ENCODE peak calls at places on chromosomes 5 and 9, in four cellular contexts. F is SK-N-SH, A is fibroblast of lung, V is HepG2. K is an unnamed sample.

GRCh38 chr5:34026089-34026761 is 16.8 kb downstream of the C1QTNF3 start:
- DNase-seq in F (no peak), A (no peak), V (no peak), K (no peak)

GRCh38 chr9:76459691-76460635 is 981 bp downstream of the GCNT1 start:
- DNase-seq in F (peak; percentile 21), A (peak; percentile 66), V (peak; percentile 13), K (no peak)

GRCh38 chr9:138022121-138022741 is 144.6 kb downstream of the CACNA1B start:
- DNase-seq in F (peak; percentile 22), A (no peak), V (no peak), K (no peak)

GRCh38 chr5:118165619-118166018 is 822.7 kb downstream of the DTWD2 start:
- DNase-seq in F (no peak), A (no peak), V (no peak), K (no peak)

GRCh38 chr5:111254613-111255012 is 30.4 kb downstream of the CAMK4 start:
- DNase-seq in F (no peak), A (peak; percentile 23), V (no peak), K (no peak)

GRCh38 chr5:168076561-168076991 is 214.9 kb upstream of the WWC1 start:
- DNase-seq in F (peak; percentile 54), A (peak; percentile 67), V (peak; percentile 16), K (no peak)

GRCh38 chr5:92518318-92518913 is 1062.6 kb downstream of the NR2F1-AS1 start:
- DNase-seq in F (peak; percentile 10), A (peak; percentile 67), V (peak; percentile 12), K (no peak)

GRCh38 chr5:124130807-124131206 is 615.6 kb downstream of the ZNF608 start:
- DNase-seq in F (no peak), A (no peak), V (no peak), K (no peak)

GRCh38 chr5:21807953-21808352 is 1045.2 kb downstream of the CDH12 start:
- DNase-seq in F (no peak), A (peak; percentile 24), V (no peak), K (no peak)

GRCh38 chr5:143435207-143435657 is 31.7 kb upstream of the NR3C1 start:
- DNase-seq in F (no peak), A (peak; percentile 35), V (no peak), K (no peak)

GRCh38 chr9:137460363-137461315 is 1.5 kb upstream of the NSMF start:
- DNase-seq in F (peak; percentile 38), A (no peak), V (no peak), K (peak; percentile 75)

GRCh38 chr9:131404581-131404980 is 10.7 kb downstream of the PRRC2B start:
- DNase-seq in F (no peak), A (peak; percentile 65), V (no peak), K (no peak)

GRCh38 chr5:146633273-146633672 is 117.3 kb upstream of the GPR151 start:
- DNase-seq in F (no peak), A (no peak), V (no peak), K (no peak)

GRCh38 chr5:74396913-74397606 is 243.5 kb downstream of the ENC1 start:
- DNase-seq in F (no peak), A (no peak), V (peak; percentile 40), K (no peak)

GRCh38 chr5:196350-196749 is 5.1 kb downstream of the LRRC14B start:
- DNase-seq in F (no peak), A (no peak), V (no peak), K (peak; percentile 51)

GRCh38 chr5:112174959-112175594 is 244.0 kb downstream of the EPB41L4A start:
- DNase-seq in F (peak; percentile 67), A (peak; percentile 49), V (peak; percentile 18), K (no peak)

GRCh38 chr5:179142434-179143198 is 82.4 kb downstream of the ZNF354C start:
- DNase-seq in F (peak; percentile 73), A (peak; percentile 58), V (no peak), K (no peak)

GRCh38 chr9:126809068-126809467 is 4.2 kb downstream of the ZBTB43 start:
- DNase-seq in F (no peak), A (peak; percentile 47), V (peak; percentile 75), K (no peak)

GRCh38 chr5:43412151-43412550 is at the start of gene CCL28:
- DNase-seq in F (no peak), A (no peak), V (no peak), K (no peak)

GRCh38 chr5:109329296-109330252 is 80.2 kb downstream of the PJA2 start:
- DNase-seq in F (no peak), A (peak; percentile 95), V (no peak), K (no peak)

GRCh38 chr5:53173083-53173482 is 63.5 kb upstream of the MOCS2 start:
- DNase-seq in F (no peak), A (no peak), V (no peak), K (no peak)

GRCh38 chr5:151675225-151675955 is 11.3 kb downstream of the SPARC start:
- DNase-seq in F (no peak), A (peak; percentile 34), V (no peak), K (no peak)

GRCh38 chr9:27924502-27924901 is 351.2 kb upstream of the C9orf72 start:
- DNase-seq in F (no peak), A (no peak), V (no peak), K (no peak)

GRCh38 chr5:141641634-141642278 is 5.0 kb downstream of the RELL2 start:
- DNase-seq in F (no peak), A (peak; percentile 38), V (no peak), K (no peak)

GRCh38 chr5:95446560-95447221 is 55.5 kb downstream of the FAM81B start:
- DNase-seq in F (no peak), A (no peak), V (no peak), K (no peak)

GRCh38 chr5:16502866-16503265 is 37.3 kb upstream of the ZNF622 start:
- DNase-seq in F (no peak), A (no peak), V (no peak), K (no peak)

GRCh38 chr5:140402258-140403074 is 833 bp downstream of the ANKHD1 start:
- DNase-seq in F (peak; percentile 66), A (peak; percentile 41), V (peak; percentile 85), K (no peak)

GRCh38 chr9:137422668-137423000 is 328 bp downstream of the EXD3 start:
- DNase-seq in F (peak; percentile 79), A (no peak), V (no peak), K (peak; percentile 80)

GRCh38 chr5:148193202-148193601 is 9.6 kb upstream of the SPINK6 start:
- DNase-seq in F (no peak), A (no peak), V (no peak), K (no peak)

GRCh38 chr5:87308024-87308423 is 40.3 kb downstream of the RASA1 start:
- DNase-seq in F (no peak), A (no peak), V (no peak), K (no peak)

GRCh38 chr5:142597546-142598337 is 88.1 kb downstream of the FGF1 start:
- DNase-seq in F (no peak), A (peak; percentile 77), V (peak; percentile 32), K (no peak)

GRCh38 chr9:71854811-71855210 is 56.2 kb downstream of the ABHD17B start:
- DNase-seq in F (no peak), A (no peak), V (no peak), K (no peak)

GRCh38 chr9:124661184-124661755 is 109.8 kb downstream of the NR6A1 start:
- DNase-seq in F (no peak), A (no peak), V (no peak), K (no peak)
- H3K9ac ChIP-seq in F (peak overlapping the region; percentile 99), A (no peak overlapping the region), V (no peak overlapping the region), K (no peak overlapping the region)

GRCh38 chr5:72244862-72245371 is 75.1 kb downstream of the MRPS27 start:
- DNase-seq in F (peak; percentile 43), A (peak; percentile 66), V (peak; percentile 54), K (no peak)
- TF ChIP-seq CTCF in F (peak; percentile 62), A (peak; percentile 53), V (peak; percentile 58), K (peak; percentile 24)

GRCh38 chr9:23830459-23830805 is 4.4 kb upstream of the ELAVL2 start:
- DNase-seq in F (no peak), A (no peak), V (no peak), K (no peak)
- H3K4me3 ChIP-seq in F (no peak overlapping the region), A (no peak overlapping the region), V (no peak overlapping the region), K (no peak overlapping the region)

GRCh38 chr5:61570767-61571166 is 238.7 kb downstream of the ZSWIM6 start:
- DNase-seq in F (no peak), A (no peak), V (no peak), K (no peak)

GRCh38 chr5:61575103-61575502 is 243.0 kb downstream of the ZSWIM6 start:
- DNase-seq in F (peak; percentile 72), A (peak; percentile 61), V (no peak), K (no peak)

GRCh38 chr5:61575581-61575980 is 243.5 kb downstream of the ZSWIM6 start:
- DNase-seq in F (no peak), A (no peak), V (no peak), K (no peak)

GRCh38 chr5:61576556-61576955 is 244.5 kb downstream of the ZSWIM6 start:
- DNase-seq in F (no peak), A (no peak), V (no peak), K (no peak)

GRCh38 chr5:61572959-61573358 is 240.9 kb downstream of the ZSWIM6 start:
- DNase-seq in F (no peak), A (no peak), V (no peak), K (no peak)
- H3K9ac ChIP-seq in F (no peak overlapping the region), A (no peak overlapping the region), V (no peak overlapping the region), K (no peak overlapping the region)

DNA sequence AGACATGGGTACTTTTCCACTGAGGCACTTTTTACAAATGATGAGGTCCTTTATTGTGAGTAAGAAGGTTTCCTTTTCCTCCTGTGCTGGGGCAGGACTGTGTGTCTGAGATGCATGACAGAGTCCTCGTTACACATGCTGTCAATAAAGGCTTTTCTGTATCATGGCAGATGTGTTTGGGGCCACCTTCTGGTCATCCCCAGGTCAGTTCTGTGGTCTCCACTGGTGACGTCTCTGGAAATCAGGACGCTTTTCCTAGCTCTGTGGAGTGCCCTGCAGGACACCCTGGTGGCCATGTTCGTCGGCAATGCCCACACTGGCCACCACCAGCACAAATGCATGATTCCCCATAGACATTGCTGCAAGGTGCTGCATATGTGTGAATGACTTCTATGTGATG is 2.8 kb downstream of the CMBL start:
- DNase-seq in F (peak; percentile 46), A (no peak), V (no peak), K (no peak)
- TF ChIP-seq CTCF in F (peak; percentile 9), A (no peak), V (peak; percentile 12), K (no peak)

GRCh38 chr5:176533390-176533789 is 3.8 kb downstream of the RNF44 start:
- DNase-seq in F (no peak), A (no peak), V (no peak), K (peak; percentile 66)
- H3K4me3 ChIP-seq in F (no peak overlapping the region), A (no peak overlapping the region), V (no peak overlapping the region), K (peak overlapping the region; percentile 9)